ENCODE peak calls at places on chromosome 17, in four cellular contexts. C is K562, M is HepG2, U is GM12878. P is an unnamed sample.

GRCh38 chr17:67557921-67558320 is 159.8 kb upstream of the NOL11 start:
- DNase-seq in M (no peak), U (no peak), C (no peak), P (no peak)

GRCh38 chr17:36527851-36528250 is 6.8 kb downstream of the MYO19 start:
- DNase-seq in C (no peak), M (no peak), U (no peak), P (no peak)

GRCh38 chr17:47789611-47790520 is 31.7 kb downstream of the OSBPL7 start:
- DNase-seq in C (peak), U (no peak), M (no peak), P (peak)

GRCh38 chr17:29181226-29181625 is 1.0 kb upstream of the MYO18A start:
- DNase-seq in U (no peak), C (no peak), M (no peak), P (no peak)

GRCh38 chr17:48544356-48545021 is 420 bp downstream of the HOXB2 start:
- DNase-seq in C (peak), U (no peak), M (no peak), P (no peak)

GRCh38 chr17:80795737-80796136 is 195.9 kb upstream of the CHMP6 start:
- DNase-seq in M (no peak), C (no peak), U (no peak), P (no peak)

GRCh38 chr17:64326420-64327054 is 63.5 kb upstream of the TEX2 start:
- DNase-seq in U (no peak), M (peak), C (no peak), P (no peak)

GRCh38 chr17:80960797-80961452 is 30.7 kb upstream of the CHMP6 start:
- DNase-seq in U (no peak), M (no peak), C (no peak), P (no peak)

GRCh38 chr17:28901866-28902818 is 737 bp downstream of the DHRS13 start:
- DNase-seq in U (no peak), C (peak), M (no peak), P (no peak)

GRCh38 chr17:30354731-30355130 is 20.9 kb upstream of the TMIGD1 start:
- DNase-seq in U (no peak), C (no peak), M (no peak), P (no peak)

GRCh38 chr17:59421722-59422121 is 90.3 kb downstream of the YPEL2 start:
- DNase-seq in U (no peak), C (no peak), M (peak), P (no peak)

GRCh38 chr17:79953335-79953734 is 82.3 kb downstream of the TBC1D16 start:
- DNase-seq in C (no peak), M (no peak), U (no peak), P (no peak)

GRCh38 chr17:36934144-36934758 is 3.0 kb upstream of the LHX1 start:
- DNase-seq in U (no peak), C (no peak), M (no peak), P (no peak)

GRCh38 chr17:70454377-70454776 is 285.0 kb downstream of the KCNJ2 start:
- DNase-seq in C (no peak), U (no peak), M (no peak), P (no peak)

GRCh38 chr17:43917348-43918025 is 10.2 kb upstream of the MPP2 start:
- DNase-seq in M (no peak), U (no peak), C (peak), P (no peak)

GRCh38 chr17:14268264-14268663 is 31.6 kb upstream of the CDRT15 start:
- DNase-seq in C (no peak), M (peak), U (no peak), P (no peak)

GRCh38 chr17:35242158-35242804 is 591 bp upstream of the SLFN5 start:
- DNase-seq in C (no peak), U (no peak), M (peak), P (peak)

GRCh38 chr17:6755281-6755680 is 565 bp upstream of the XAF1 start:
- DNase-seq in C (no peak), M (no peak), U (no peak), P (no peak)

GRCh38 chr17:6936370-6937028 is 59.4 kb upstream of the ALOX12 start:
- DNase-seq in M (no peak), C (no peak), U (no peak), P (no peak)

GRCh38 chr17:14299261-14300093 is 1.4 kb upstream of the HS3ST3B1 start:
- DNase-seq in U (no peak), M (peak), C (peak), P (peak)

DNA sequence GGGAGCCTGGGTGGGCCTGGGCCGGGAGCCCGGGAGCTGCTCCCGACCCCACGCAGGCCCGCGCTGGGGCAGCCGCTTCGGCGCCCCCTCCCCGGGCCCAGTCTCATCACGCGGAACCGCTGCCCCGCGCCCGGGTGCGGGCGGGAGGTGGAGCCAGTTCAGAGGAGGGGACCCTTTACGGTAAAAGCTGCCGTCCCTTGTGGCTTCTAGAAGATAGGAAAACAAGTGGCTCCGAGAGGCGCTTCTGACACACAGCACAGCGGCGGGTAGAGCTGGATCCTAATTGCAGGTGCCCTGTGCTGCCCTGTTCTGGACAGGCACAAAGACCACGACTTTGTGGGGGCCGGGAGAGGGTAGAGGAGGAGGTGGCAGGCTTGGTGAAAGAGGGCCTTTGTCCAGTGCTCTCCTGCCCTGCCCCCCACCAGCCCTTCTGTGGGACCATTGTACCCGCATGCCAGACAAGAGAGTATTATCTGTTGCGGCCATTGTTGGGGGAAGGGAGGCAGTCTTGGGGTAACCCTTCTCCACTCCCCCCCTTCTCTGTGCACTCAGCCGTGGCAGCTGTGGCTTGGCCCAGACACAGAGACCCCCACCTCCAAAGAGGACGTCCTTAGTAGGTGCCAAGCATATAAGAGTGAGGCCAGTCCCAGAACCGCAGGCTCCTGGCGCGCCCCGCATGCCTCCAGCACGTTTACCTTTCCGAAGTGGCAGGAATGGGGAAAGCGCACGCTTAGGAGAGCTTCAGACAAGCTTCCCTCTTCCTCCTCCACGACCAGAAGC is 736 bp downstream of the CNP start:
- DNase-seq in M (peak), C (peak), U (no peak), P (no peak)
- TF ChIP-seq HDAC6 in M (no peak), C (no peak), U (no peak), P (no peak)

DNA sequence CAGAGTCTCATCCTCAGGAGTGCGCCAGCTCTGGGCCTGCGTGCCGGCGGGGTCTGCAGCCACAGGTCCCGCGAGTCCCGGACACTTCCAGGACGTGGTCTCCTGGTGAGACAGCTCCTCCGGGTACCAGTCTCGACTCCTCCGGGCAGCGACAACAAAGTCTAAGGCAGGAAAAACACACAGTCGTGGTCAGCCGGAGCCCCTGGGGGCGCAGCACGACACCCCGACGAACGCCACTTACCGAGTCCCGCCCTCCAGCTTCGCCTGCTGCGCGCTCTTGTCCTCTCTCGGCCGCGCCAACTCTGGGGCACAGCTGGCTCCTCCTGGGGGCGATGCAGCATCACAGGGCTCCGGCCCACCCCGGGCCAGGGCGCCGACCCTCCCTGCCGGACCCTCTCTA is 13.4 kb downstream of the MIS12 start:
- DNase-seq in C (no peak), U (no peak), M (no peak), P (peak)
- TF ChIP-seq HDAC6 in C (no peak), U (no peak), M (no peak), P (no peak)

GRCh38 chr17:45316271-45317112 is at the start of gene MAP3K14:
- DNase-seq in U (no peak), C (peak), M (peak), P (peak)
- TF ChIP-seq HDAC6 in U (no peak), C (no peak), M (no peak), P (no peak)

GRCh38 chr17:42027961-42028790 is 8.3 kb downstream of the NKIRAS2 start:
- DNase-seq in C (peak), M (peak), U (no peak), P (no peak)

GRCh38 chr17:42025191-42025579 is 5.3 kb downstream of the NKIRAS2 start:
- DNase-seq in M (no peak), C (no peak), U (no peak), P (no peak)

GRCh38 chr17:42028791-42029127 is 8.9 kb downstream of the NKIRAS2 start:
- DNase-seq in U (no peak), C (no peak), M (no peak), P (no peak)

GRCh38 chr17:42027540-42027889 is 7.6 kb downstream of the NKIRAS2 start:
- DNase-seq in C (no peak), M (no peak), U (no peak), P (no peak)

DNA sequence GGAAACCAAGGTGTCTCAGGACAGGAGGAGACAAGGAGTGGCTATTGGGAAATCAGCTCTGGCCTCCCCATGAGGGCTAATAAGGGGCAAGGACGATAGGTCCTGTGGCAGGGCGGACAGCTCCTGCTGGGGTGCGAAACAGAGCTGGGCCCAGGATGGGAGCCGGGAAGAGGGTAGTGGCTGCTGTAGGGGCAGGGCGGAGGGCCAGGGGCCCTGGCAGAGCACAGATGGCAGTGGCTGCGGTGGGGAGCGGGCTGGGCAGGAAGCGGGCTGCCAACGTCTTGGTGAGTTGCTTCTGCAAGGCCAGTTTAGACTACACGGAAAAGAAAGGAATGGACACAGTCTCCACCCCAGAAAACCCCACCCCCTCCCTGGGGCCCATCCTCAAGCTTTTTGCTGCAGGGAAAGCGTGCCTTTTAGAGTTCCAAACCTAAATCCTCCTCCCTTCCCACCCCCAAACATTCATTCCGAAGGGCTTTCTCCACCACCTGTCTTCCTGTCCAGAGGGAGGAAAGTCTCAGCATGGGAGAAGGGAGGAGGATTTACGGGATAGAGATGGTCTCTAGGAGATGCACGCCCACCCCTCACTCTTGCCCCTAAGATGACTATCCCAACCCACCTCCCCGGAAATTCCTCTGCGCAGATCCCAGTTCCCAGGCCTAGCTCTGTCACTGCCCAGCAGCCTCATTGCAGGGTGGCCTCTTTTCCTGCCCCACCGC is 7.1 kb downstream of the NKIRAS2 start:
- DNase-seq in M (no peak), C (no peak), U (no peak), P (no peak)
- TF ChIP-seq HDAC6 in M (no peak), C (no peak), U (no peak), P (no peak)

DNA sequence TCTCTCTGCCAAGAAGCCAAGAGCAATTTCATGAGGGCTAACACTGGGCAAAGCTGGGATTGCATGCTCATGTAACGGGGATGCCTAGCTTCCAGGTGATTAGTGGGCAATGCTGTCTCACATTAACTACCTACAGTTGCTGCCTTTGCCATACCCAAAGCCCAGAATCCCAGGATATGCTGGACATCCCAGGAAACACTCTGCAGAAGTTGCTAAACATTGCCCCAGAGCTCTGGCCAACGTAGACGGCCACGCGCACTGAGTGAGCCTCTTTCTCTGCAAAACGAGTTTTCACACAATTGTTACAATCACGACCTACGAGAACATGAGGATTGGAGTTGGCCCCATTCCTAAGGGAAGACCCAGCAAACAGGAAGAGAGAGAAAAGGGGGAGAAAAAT is 112.9 kb upstream of the DNAH9 start:
- DNase-seq in M (no peak), U (no peak), C (no peak), P (peak)
- TF ChIP-seq HDAC6 in M (no peak), U (no peak), C (no peak), P (no peak)

GRCh38 chr17:72407336-72408121 is 286.7 kb downstream of the SOX9 start:
- DNase-seq in M (no peak), U (no peak), C (no peak), P (no peak)
- TF ChIP-seq HDAC6 in M (no peak), U (no peak), C (no peak), P (no peak)

GRCh38 chr17:45234641-45235040 is 13.0 kb downstream of the FMNL1 start:
- DNase-seq in C (peak), U (no peak), M (peak), P (no peak)

GRCh38 chr17:45236002-45236606 is 14.4 kb downstream of the FMNL1 start:
- DNase-seq in C (no peak), U (no peak), M (no peak), P (no peak)

GRCh38 chr17:45237686-45238085 is 16.0 kb downstream of the FMNL1 start:
- DNase-seq in C (no peak), M (no peak), U (no peak), P (no peak)

GRCh38 chr17:45233423-45233924 is 11.8 kb downstream of the FMNL1 start:
- DNase-seq in M (no peak), C (no peak), U (no peak), P (no peak)

GRCh38 chr17:45235071-45236001 is 13.7 kb downstream of the FMNL1 start:
- DNase-seq in C (peak), M (peak), U (no peak), P (peak)
- TF ChIP-seq HDAC6 in C (no peak), M (no peak), U (no peak), P (no peak)

DNA sequence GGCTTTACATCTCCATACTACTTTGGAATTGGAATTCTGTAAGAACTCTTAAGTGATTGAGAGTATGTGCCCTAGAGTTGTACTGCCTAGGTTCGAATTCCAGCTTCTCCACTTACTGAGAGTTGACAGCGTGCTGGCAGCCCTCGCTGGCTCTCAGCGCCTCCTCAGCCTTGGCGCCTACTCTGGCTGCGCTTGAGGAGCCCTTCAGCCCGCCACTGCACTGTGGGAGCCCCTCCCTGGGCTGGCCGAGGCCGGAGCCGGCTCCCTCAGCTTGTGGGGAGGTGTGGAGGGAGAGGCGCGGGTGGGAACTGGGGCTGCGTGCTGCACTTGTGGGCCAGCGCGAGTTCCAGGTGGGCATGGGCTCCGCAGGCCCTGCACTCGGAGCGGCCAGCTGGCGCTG is 13.3 kb downstream of the PPM1D start:
- DNase-seq in C (no peak), M (no peak), U (no peak), P (no peak)
- TF ChIP-seq HDAC6 in C (no peak), M (no peak), U (no peak), P (no peak)

GRCh38 chr17:49691677-49692191 is 13.8 kb upstream of the SPOP start:
- DNase-seq in C (no peak), U (no peak), M (no peak), P (no peak)
- TF ChIP-seq HDAC6 in C (no peak), U (no peak), M (no peak), P (no peak)

GRCh38 chr17:73582821-73583220 is 61.4 kb downstream of the SDK2 start:
- DNase-seq in U (no peak), M (no peak), C (no peak), P (no peak)
- TF ChIP-seq HDAC6 in U (no peak), M (no peak), C (no peak), P (no peak)

P was measured in H1.